ENCODE peak calls at places on chromosomes 6 and 20, in four cellular contexts. J is HFF-Myc, S is LNCaP clone FGC, N is tibial nerve. O is an unnamed sample.

GRCh38 chr6:122530440-122531046 is 58.9 kb upstream of the SERINC1 start:
- DNase-seq in J (peak), S (peak), N (no peak), O (no peak)

GRCh38 chr6:75288023-75288422 is 3.4 kb upstream of the TMEM30A start:
- DNase-seq in J (no peak), S (no peak), N (no peak), O (no peak)

GRCh38 chr20:48298851-48299484 is 513.7 kb upstream of the SULF2 start:
- DNase-seq in J (peak), S (peak), N (no peak), O (no peak)

GRCh38 chr20:57711311-57711712 is 1.5 kb upstream of the PMEPA1 start:
- DNase-seq in J (no peak), S (no peak), N (no peak), O (no peak)

GRCh38 chr6:166563805-166564204 is 22.7 kb downstream of the RAMACL start:
- DNase-seq in J (no peak), S (no peak), N (no peak), O (peak)

GRCh38 chr6:34984416-34984815 is 95.4 kb downstream of the ANKS1A start:
- DNase-seq in J (no peak), S (no peak), N (no peak), O (no peak)

GRCh38 chr20:11529046-11529445 is 388.6 kb upstream of the BTBD3 start:
- DNase-seq in J (no peak), S (no peak), N (no peak), O (no peak)

GRCh38 chr20:52975024-52975732 is 3.0 kb downstream of the TSHZ2 start:
- DNase-seq in J (no peak), S (no peak), N (no peak), O (no peak)

GRCh38 chr6:6612308-6612707 is 23.8 kb downstream of the LY86 start:
- DNase-seq in J (no peak), S (no peak), N (no peak), O (no peak)

GRCh38 chr20:35007413-35007812 is 51.7 kb downstream of the MYH7B start:
- DNase-seq in J (no peak), S (no peak), N (peak), O (peak)

GRCh38 chr6:33313105-33313708 is 671 bp downstream of the TAPBP start:
- DNase-seq in J (no peak), S (no peak), N (peak), O (no peak)

GRCh38 chr6:15244605-15245360 is 1.1 kb upstream of the JARID2 start:
- DNase-seq in J (no peak), S (no peak), N (peak), O (peak)

DNA sequence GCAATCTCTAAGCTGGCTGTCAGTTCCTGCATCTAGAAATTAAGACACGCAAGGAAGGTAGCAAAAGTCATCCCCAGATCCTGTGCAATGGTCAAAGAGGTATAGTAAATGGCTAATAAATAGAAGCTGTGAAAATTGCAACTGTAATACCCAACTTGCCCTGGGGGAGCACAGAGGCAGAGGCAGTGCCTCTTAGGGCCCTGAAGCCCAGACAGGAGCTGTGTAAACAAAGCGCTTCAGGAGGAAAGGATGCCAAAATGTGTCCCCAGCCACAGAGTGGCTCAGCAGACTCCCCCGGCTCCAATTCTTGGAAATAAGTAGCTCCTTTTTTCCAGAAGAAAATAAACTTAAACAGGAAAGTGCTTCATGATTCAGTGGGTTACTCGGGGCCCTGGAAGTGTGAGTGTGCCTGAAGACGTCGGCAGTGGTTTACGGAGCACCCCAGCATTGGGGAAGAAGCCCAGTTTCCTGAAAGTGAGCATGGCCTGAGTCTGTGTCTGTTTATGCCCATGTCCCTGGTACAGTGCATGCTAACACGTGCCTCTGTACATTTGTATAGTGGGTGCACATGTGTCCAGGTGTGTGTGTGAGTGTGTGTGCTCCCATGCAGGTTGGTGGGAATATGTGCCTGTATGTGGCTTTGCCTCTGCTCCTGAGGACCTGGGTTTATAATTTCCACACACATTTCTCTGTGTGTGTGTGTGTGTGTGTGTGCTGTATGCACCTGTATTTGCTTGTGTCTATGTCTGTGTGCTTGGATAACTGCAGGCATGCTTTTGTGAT is 246.7 kb downstream of the MAFB start:
- DNase-seq in J (no peak), S (no peak), N (no peak), O (no peak)
- TF ChIP-seq CTCF in J (no peak), S (peak), N (no peak), O (no peak)

DNA sequence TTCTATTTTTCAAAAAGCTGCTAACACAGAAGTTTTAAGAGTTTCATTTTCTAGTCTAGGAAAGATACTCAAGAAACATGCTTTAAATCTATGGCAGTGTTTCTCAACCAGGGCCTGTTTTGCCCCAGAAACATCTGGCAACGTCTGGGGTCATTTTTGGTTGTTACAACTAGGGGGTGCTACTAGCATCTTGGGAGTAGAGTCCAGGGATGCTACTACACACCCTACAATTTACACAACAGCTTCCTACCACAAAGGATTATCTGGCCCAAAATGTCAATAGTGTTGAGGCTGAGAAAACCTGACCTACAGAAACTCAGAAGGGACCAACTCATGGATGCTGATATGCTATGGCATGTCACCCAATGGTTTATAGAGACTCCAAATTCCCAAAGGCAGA is 24.4 kb downstream of the SERAC1 start:
- DNase-seq in J (no peak), S (no peak), N (no peak), O (no peak)
- TF ChIP-seq CTCF in J (peak), S (no peak), N (no peak), O (no peak)

GRCh38 chr6:100479180-100480035 is 14.7 kb upstream of the SIM1 start:
- DNase-seq in J (no peak), S (no peak), N (no peak), O (no peak)
- TF ChIP-seq CTCF in J (peak), S (peak), N (peak), O (peak)

DNA sequence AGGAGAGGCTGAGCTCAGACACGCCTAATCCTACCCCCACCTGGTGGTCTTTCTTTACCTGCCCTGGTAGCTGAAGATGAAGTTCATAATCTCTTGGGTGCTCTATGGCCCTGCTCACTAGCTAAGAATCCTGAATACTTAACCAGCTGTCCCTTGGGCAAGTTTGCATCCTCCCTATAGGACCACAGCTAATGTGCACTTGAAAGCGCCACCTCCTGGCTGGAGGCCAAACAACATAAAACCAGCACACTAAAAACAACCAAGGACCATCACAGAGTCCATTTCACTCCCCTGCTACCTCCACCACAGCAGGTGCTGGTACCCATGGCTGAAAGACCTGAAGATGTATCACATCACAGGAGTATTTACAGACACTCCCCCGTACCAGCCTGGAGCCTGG is 155.5 kb upstream of the SLC24A3 start:
- DNase-seq in J (no peak), S (no peak), N (no peak), O (no peak)
- TF ChIP-seq CTCF in J (no peak), S (peak), N (no peak), O (no peak)

GRCh38 chr6:113934101-113934500 is 36.8 kb downstream of the HDAC2 start:
- DNase-seq in J (no peak), S (no peak), N (no peak), O (no peak)

GRCh38 chr6:113927001-113927400 is 43.9 kb downstream of the HDAC2 start:
- DNase-seq in J (no peak), S (peak), N (no peak), O (no peak)

GRCh38 chr6:113924199-113924791 is 46.7 kb downstream of the HDAC2 start:
- DNase-seq in J (peak), S (no peak), N (no peak), O (no peak)

DNA sequence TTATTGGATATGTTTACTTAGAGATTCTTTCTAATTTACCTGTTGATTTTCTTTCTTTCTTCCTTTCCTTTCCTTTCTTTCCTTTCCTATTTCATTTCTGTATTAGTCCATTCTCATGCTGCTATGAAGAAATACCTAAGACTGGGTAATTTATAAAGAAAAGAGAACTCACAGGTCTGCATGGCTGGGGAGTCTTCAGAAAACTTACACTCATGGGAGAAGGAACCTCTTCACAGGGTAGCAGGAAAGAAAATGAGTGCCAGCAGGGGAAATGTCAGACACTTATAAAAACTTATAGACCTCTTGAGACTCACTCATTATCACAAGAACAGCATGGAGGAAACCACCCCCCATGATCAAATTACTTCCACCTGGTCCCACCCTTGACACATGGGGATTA is 40.8 kb downstream of the HDAC2 start:
- DNase-seq in J (no peak), S (no peak), N (no peak), O (no peak)
- TF ChIP-seq CTCF in J (no peak), S (no peak), N (no peak), O (no peak)